ENCODE peak calls at places on chromosomes 4 and X, in six cellular contexts. F is cardiac muscle cell, V is AG09319, O is transverse colon, M is choroid plexus epithelial cell, J is type B pancreatic cell. W is an unnamed sample.

GRCh38 chr4:58566260-58566659 is 1456.1 kb upstream of the IGFBP7 start:
- DNase-seq in J (no peak), M (no peak), F (no peak), V (no peak), O (no peak), W (no peak)

GRCh38 chr4:38574559-38575333 is 89.3 kb upstream of the KLF3 start:
- DNase-seq in J (no peak), O (peak), M (no peak), F (no peak), V (no peak), W (no peak)

GRCh38 chr4:158446106-158446505 is 75.6 kb upstream of the RXFP1 start:
- DNase-seq in F (no peak), M (peak), J (no peak), V (peak), O (no peak), W (no peak)

GRCh38 chrX:108584617-108585211 is 145.1 kb downstream of the COL4A5 start:
- DNase-seq in M (peak), J (no peak), F (peak), V (no peak), O (no peak), W (no peak)

GRCh38 chr4:159303435-159303834 is 200.6 kb downstream of the RAPGEF2 start:
- DNase-seq in F (no peak), M (no peak), O (no peak), J (no peak), V (no peak), W (no peak)

GRCh38 chrX:149494844-149495565 is 10.1 kb downstream of the IDS start:
- DNase-seq in O (no peak), M (peak), V (no peak), J (no peak), F (no peak), W (no peak)

GRCh38 chr4:108972613-108973283 is 209.9 kb upstream of the ETNPPL start:
- DNase-seq in O (no peak), J (no peak), V (no peak), M (no peak), F (no peak), W (no peak)

GRCh38 chr4:78747328-78747946 is 28.7 kb upstream of the BMP2K start:
- DNase-seq in V (peak), F (no peak), J (no peak), O (no peak), M (peak), W (no peak)

GRCh38 chrX:101357166-101357795 is 8.7 kb upstream of the TIMM8A start:
- DNase-seq in M (peak), J (no peak), O (no peak), V (no peak), F (no peak), W (no peak)
- TF ChIP-seq CTCF in M (peak), J (peak), O (peak), V (peak), F (peak), W (no peak)

GRCh38 chrX:17375361-17375630 is 296 bp downstream of the NHS start:
- DNase-seq in M (no peak), O (no peak), F (no peak), J (no peak), V (no peak), W (no peak)

GRCh38 chrX:17373337-17373736 is 1.7 kb upstream of the NHS start:
- DNase-seq in M (no peak), V (no peak), F (peak), O (no peak), J (no peak), W (no peak)

GRCh38 chrX:17375631-17376380 is 806 bp downstream of the NHS start:
- DNase-seq in V (no peak), F (peak), M (peak), J (peak), O (peak), W (no peak)

GRCh38 chrX:17376381-17377046 is 1.5 kb downstream of the NHS start:
- DNase-seq in M (peak), O (peak), F (peak), J (no peak), V (no peak), W (no peak)

DNA sequence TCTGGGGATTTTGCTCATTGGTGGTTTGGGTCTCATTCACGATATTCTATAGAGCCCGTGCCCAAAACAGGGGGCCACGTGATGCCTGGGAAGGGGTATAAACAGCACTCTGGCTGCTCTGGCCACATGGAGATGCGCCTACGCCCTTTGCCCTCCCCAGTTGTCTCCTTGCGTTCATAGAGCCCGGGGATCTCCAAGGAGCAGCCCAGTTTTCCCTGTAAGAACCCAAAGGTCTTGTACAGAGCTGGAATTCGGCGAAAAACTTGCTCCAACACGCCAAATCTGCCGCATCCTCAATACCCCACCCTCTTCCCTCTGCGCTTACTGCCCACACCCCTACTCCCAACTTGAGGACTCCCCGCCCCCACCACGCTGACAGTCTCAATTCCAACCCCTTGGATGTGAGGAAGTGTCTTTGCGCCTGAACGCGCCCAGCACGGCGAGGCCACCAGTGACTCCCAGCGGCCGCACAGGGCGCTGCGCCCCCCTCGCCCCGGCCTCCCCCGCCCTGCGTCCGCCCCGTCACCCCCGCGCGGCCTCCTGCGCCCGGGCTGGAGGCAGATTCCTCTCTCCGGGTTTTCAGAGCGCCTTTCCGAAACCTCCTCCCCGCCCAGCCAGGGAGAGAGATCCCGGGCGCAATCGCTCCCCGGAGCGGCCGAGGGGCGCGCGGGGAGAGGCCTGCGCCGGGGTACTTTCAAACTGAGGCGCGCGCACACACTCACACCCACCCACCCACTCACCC is at the start of gene NHS:
- DNase-seq in J (peak), F (peak), O (peak), M (peak), V (peak), W (no peak)
- TF ChIP-seq CTCF in J (peak), F (peak), O (peak), M (peak), V (peak), W (no peak)

DNA sequence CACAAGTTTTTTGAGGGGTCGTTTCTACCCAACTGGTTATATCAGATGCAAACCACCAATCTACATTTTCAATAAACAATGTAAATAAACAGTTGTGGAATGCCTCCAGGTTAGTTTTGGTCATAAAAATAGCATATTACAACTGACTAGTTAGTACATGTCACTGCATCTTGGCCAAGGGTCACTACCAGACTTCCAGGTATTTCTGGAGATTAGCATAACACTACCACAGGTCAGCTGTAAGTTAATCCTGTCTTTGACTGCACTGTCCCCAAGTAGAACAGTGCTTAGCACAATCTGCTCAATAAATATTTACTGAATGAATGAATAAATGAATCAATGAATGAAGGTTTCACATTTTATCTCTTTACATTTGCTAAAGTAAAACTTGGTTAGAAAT is 64.4 kb downstream of the TBC1D19 start:
- DNase-seq in O (no peak), J (no peak), F (no peak), V (no peak), M (no peak), W (no peak)
- TF ChIP-seq CTCF in O (no peak), J (no peak), F (no peak), V (no peak), M (no peak), W (no peak)

GRCh38 chrX:44202596-44202995 is 140.9 kb downstream of the EFHC2 start:
- DNase-seq in M (no peak), F (no peak), J (no peak), O (no peak), V (no peak), W (no peak)

GRCh38 chrX:44203791-44204190 is 139.7 kb downstream of the EFHC2 start:
- DNase-seq in F (no peak), J (no peak), M (peak), V (no peak), O (no peak), W (no peak)
- TF ChIP-seq CTCF in F (no peak), J (no peak), M (peak), V (no peak), O (no peak), W (no peak)

DNA sequence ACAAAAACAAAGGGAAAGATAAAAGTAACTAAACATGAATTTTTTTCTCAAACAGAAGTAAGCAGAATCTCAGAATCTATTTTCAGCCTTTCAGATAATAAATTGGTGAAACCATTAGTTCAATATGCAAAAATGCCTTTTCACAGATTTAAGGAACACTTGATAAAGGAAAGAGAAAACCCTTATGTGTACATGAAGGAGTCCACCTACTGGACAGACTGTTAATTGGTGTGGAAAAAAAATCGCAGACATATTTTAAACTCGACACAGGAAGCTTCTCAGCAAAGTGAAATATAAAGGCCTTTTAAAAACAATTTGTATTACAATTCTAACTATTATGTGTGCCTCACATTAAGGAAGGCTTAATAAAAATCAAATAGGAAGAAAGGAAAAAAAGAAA is 22.3 kb downstream of the COX7B2 start:
- DNase-seq in J (no peak), V (no peak), F (peak), O (no peak), M (peak), W (no peak)
- TF ChIP-seq CTCF in J (peak), V (no peak), F (peak), O (no peak), M (peak), W (no peak)

GRCh38 chr4:103918214-103918613 is 198.4 kb upstream of the TACR3 start:
- DNase-seq in J (no peak), F (no peak), M (no peak), O (no peak), V (no peak), W (no peak)

GRCh38 chr4:103915224-103915869 is 195.6 kb upstream of the TACR3 start:
- DNase-seq in J (no peak), O (no peak), V (no peak), F (peak), M (peak), W (no peak)
- TF ChIP-seq CTCF in J (peak), O (peak), V (peak), F (peak), M (peak), W (no peak)

GRCh38 chr4:39655866-39656265 is 17.2 kb upstream of the SMIM14 start:
- DNase-seq in M (no peak), F (no peak), O (no peak), V (peak), J (no peak), W (no peak)

GRCh38 chr4:39660757-39661156 is 22.1 kb upstream of the SMIM14 start:
- DNase-seq in F (no peak), O (no peak), V (no peak), J (no peak), M (no peak), W (no peak)

GRCh38 chr4:39657465-39657864 is 18.8 kb upstream of the SMIM14 start:
- DNase-seq in F (no peak), V (no peak), O (no peak), M (no peak), J (no peak), W (no peak)

GRCh38 chr4:39660045-39660444 is 21.4 kb upstream of the SMIM14 start:
- DNase-seq in J (no peak), O (no peak), V (no peak), M (no peak), F (no peak), W (no peak)

DNA sequence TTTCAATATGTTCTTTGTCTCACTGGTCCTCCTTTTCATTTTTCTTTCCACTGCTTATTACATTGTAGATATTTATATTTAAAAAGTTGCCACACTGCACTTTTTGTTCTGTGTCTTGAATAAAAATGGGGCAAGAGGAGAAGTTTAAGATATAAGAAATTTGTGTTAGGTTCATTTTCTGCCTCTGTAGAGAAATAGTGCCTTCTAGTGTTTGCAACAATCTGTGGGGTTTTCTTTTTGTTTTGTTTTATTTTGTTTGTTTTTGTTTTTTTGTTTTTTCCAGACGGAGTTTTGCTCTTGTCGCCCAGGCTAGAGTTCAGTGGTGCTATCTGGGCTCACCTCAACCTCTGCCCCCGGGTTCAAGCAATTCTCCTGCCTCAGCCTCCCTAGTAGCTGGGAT is 20.1 kb upstream of the SMIM14 start:
- DNase-seq in M (peak), V (no peak), F (no peak), O (no peak), J (no peak), W (no peak)
- TF ChIP-seq CTCF in M (peak), V (peak), F (peak), O (peak), J (no peak), W (no peak)

DNA sequence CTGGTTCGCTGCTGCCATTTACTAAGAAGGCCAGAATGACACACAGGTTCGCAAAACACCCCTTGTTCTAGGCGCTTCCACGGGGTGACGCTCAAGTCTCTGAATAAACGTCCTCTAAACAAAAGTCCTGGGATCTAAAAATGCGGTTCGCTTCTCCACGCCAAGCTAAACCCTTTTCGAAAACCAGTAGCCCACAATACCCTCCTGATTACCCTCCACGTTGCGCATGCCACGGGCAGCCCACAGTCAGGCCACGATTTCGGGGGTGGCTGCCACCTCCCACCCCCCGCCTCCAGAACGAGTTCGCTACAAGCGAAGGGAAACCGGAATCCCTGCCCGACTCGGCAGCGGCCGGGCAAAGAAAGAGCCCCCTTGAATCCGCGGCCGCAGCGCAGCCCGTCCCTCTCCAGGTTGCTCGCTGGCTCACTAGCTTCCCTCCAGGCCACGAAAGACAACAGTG is 423 bp downstream of the RPL39 start:
- DNase-seq in V (no peak), M (peak), O (peak), J (no peak), F (peak), W (no peak)
- TF ChIP-seq CTCF in V (peak), M (peak), O (no peak), J (no peak), F (peak), W (no peak)

GRCh38 chr4:21507439-21507838 is 441.1 kb downstream of the KCNIP4 start:
- DNase-seq in F (no peak), O (no peak), J (no peak), M (peak), V (no peak), W (no peak)

GRCh38 chr4:21514022-21514421 is 434.6 kb downstream of the KCNIP4 start:
- DNase-seq in M (no peak), O (no peak), F (no peak), J (no peak), V (no peak), W (no peak)

GRCh38 chr4:21517460-21517859 is 431.1 kb downstream of the KCNIP4 start:
- DNase-seq in J (no peak), V (no peak), M (no peak), O (no peak), F (no peak), W (no peak)

GRCh38 chr4:21512351-21512750 is 436.2 kb downstream of the KCNIP4 start:
- DNase-seq in J (no peak), F (peak), M (peak), O (no peak), V (peak), W (no peak)
- TF ChIP-seq CTCF in J (peak), F (peak), M (peak), O (peak), V (peak), W (no peak)

GRCh38 chrX:54785901-54786300 is 12.2 kb downstream of the ITIH6 start:
- DNase-seq in O (no peak), F (peak), V (no peak), J (no peak), M (peak), W (no peak)

GRCh38 chrX:54788446-54788845 is 9.6 kb downstream of the ITIH6 start:
- DNase-seq in M (no peak), F (no peak), O (no peak), V (no peak), J (no peak), W (no peak)

GRCh38 chrX:54786972-54787371 is 11.1 kb downstream of the ITIH6 start:
- DNase-seq in M (no peak), V (no peak), F (peak), J (no peak), O (peak), W (no peak)
- TF ChIP-seq CTCF in M (peak), V (no peak), F (no peak), J (peak), O (peak), W (no peak)

W was measured in omental fat pad.